ENCODE peak calls at places on chromosomes 7 and 10, in eight cellular contexts. D is HCT116; U is heart right ventricle; Y is cardiac muscle cell; Z is adrenal gland; M is CD4-positive, alpha-beta memory T cell; T is ovary; X is thoracic aorta. O is an unnamed sample.

GRCh38 chr10:129964611-129965417 is 740 bp upstream of the EBF3 start:
- DNase-seq in Z (no peak), D (no peak), T (no peak), M (no peak), X (no peak), Y (no peak), U (no peak), O (peak)

GRCh38 chr10:65941098-65941655 is 984.7 kb upstream of the LRRTM3 start:
- DNase-seq in X (no peak), Y (no peak), Z (no peak), U (no peak), T (no peak), M (no peak), D (no peak), O (no peak)

GRCh38 chr7:55464422-55464821 is 99.3 kb downstream of the LANCL2 start:
- DNase-seq in U (no peak), Z (no peak), M (no peak), D (no peak), Y (no peak), T (no peak), X (no peak), O (no peak)

GRCh38 chr10:125048101-125048864 is 106.4 kb downstream of the ZRANB1 start:
- DNase-seq in M (peak), Z (peak), Y (peak), U (peak), T (peak), X (no peak), D (peak), O (peak)

GRCh38 chr10:49037187-49037586 is 78.1 kb downstream of the VSTM4 start:
- DNase-seq in X (no peak), M (no peak), T (no peak), D (peak), Z (no peak), Y (peak), U (no peak), O (no peak)

GRCh38 chr7:87128883-87129282 is 23.4 kb upstream of the DMTF1 start:
- DNase-seq in X (no peak), U (no peak), D (no peak), T (no peak), Y (no peak), M (no peak), Z (no peak), O (no peak)

GRCh38 chr10:123254287-123254858 is 100.2 kb downstream of the BUB3 start:
- DNase-seq in Y (no peak), Z (no peak), T (no peak), U (no peak), D (no peak), X (no peak), M (no peak), O (no peak)

GRCh38 chr7:34133356-34133982 is 228.1 kb downstream of the BMPER start:
- DNase-seq in M (no peak), T (no peak), Y (peak), Z (no peak), U (no peak), X (no peak), D (no peak), O (no peak)

GRCh38 chr10:128373071-128373749 is 247.0 kb upstream of the MKI67 start:
- DNase-seq in T (no peak), D (no peak), M (no peak), U (no peak), Z (no peak), Y (no peak), X (no peak), O (no peak)

GRCh38 chr7:101216001-101216859 is 1.2 kb downstream of the PLOD3 start:
- DNase-seq in Y (peak), D (no peak), T (no peak), U (no peak), Z (no peak), M (no peak), X (no peak), O (peak)

GRCh38 chr10:43749940-43750552 is 101.4 kb upstream of the ZNF32 start:
- DNase-seq in X (no peak), Z (no peak), D (no peak), M (no peak), U (no peak), T (no peak), Y (peak), O (no peak)

GRCh38 chr10:22505923-22506685 is 160.8 kb downstream of the SPAG6 start:
- DNase-seq in Y (peak), X (no peak), D (no peak), T (no peak), U (no peak), M (peak), Z (no peak), O (no peak)

GRCh38 chr7:155816192-155816508 is 3.9 kb upstream of the SHH start:
- DNase-seq in U (no peak), T (no peak), D (no peak), X (no peak), M (no peak), Z (no peak), Y (no peak), O (no peak)

GRCh38 chr10:11058965-11059364 is 41.3 kb downstream of the CELF2 start:
- DNase-seq in U (no peak), Y (peak), X (no peak), T (no peak), M (no peak), Z (no peak), D (no peak), O (no peak)

GRCh38 chr7:105642264-105642663 is 61.0 kb upstream of the EFCAB10 start:
- DNase-seq in U (no peak), M (no peak), T (no peak), Z (no peak), X (no peak), D (no peak), Y (no peak), O (no peak)

GRCh38 chr7:23619141-23619540 is 22.0 kb downstream of the CCDC126 start:
- DNase-seq in Y (no peak), X (no peak), T (no peak), Z (no peak), D (no peak), U (no peak), M (no peak), O (no peak)

GRCh38 chr10:69496352-69497234 is 45.3 kb downstream of the TSPAN15 start:
- DNase-seq in U (no peak), X (no peak), Z (no peak), D (no peak), T (no peak), M (no peak), Y (no peak), O (no peak)

GRCh38 chr10:99442394-99442793 is 12.0 kb upstream of the GOT1 start:
- DNase-seq in Z (no peak), U (no peak), T (no peak), D (no peak), M (no peak), X (no peak), Y (no peak), O (no peak)

GRCh38 chr7:69002416-69002815 is 595.9 kb upstream of the AUTS2 start:
- DNase-seq in Y (peak), X (no peak), T (no peak), Z (no peak), D (no peak), M (no peak), U (no peak), O (no peak)

GRCh38 chr10:77898323-77899079 is 28.1 kb downstream of the DLG5 start:
- DNase-seq in Z (peak), Y (no peak), T (no peak), X (no peak), D (no peak), U (no peak), M (no peak), O (peak)

GRCh38 chr10:12579954-12580858 is 230.9 kb downstream of the CAMK1D start:
- DNase-seq in T (no peak), M (no peak), X (no peak), Z (no peak), U (no peak), Y (peak), D (no peak), O (no peak)

GRCh38 chr10:8133146-8133545 is 78.7 kb downstream of the GATA3 start:
- DNase-seq in X (no peak), U (no peak), M (no peak), Y (no peak), D (no peak), T (no peak), Z (no peak), O (no peak)

GRCh38 chr10:96470108-96470743 is 43.5 kb downstream of the TLL2 start:
- DNase-seq in D (peak), Z (no peak), X (no peak), T (no peak), Y (peak), M (no peak), U (peak), O (no peak)

GRCh38 chr7:77330169-77330882 is 85.8 kb downstream of the GSAP start:
- DNase-seq in T (no peak), Y (peak), M (no peak), D (no peak), U (peak), Z (no peak), X (no peak), O (no peak)

GRCh38 chr10:21257191-21257590 is 268.3 kb downstream of the SKIDA1 start:
- DNase-seq in Z (no peak), M (no peak), T (no peak), X (no peak), U (no peak), D (no peak), Y (no peak), O (no peak)

GRCh38 chr7:27346531-27347260 is 104.1 kb downstream of the EVX1 start:
- DNase-seq in U (peak), X (no peak), D (peak), Y (peak), M (no peak), T (peak), Z (peak), O (no peak)

GRCh38 chr7:33798671-33799325 is 106.5 kb upstream of the BMPER start:
- DNase-seq in D (no peak), Z (no peak), U (no peak), T (no peak), X (no peak), Y (no peak), M (no peak), O (no peak)

GRCh38 chr10:36345770-36346169 is 703.7 kb upstream of the FZD8 start:
- DNase-seq in D (no peak), X (no peak), U (no peak), T (no peak), M (no peak), Y (peak), Z (no peak), O (no peak)
- H3K27ac ChIP-seq in D (no peak), X (peak), U (no peak), T (no peak), M (no peak), Y (no peak), Z (no peak), O (no peak)

GRCh38 chr10:133405844-133406527 is 12.0 kb downstream of the MTG1 start:
- DNase-seq in M (no peak), D (no peak), T (no peak), Y (peak), X (no peak), U (no peak), Z (no peak), O (no peak)
- H3K27ac ChIP-seq in M (no peak), D (no peak), T (no peak), Y (no peak), X (no peak), U (no peak), Z (no peak), O (no peak)

DNA sequence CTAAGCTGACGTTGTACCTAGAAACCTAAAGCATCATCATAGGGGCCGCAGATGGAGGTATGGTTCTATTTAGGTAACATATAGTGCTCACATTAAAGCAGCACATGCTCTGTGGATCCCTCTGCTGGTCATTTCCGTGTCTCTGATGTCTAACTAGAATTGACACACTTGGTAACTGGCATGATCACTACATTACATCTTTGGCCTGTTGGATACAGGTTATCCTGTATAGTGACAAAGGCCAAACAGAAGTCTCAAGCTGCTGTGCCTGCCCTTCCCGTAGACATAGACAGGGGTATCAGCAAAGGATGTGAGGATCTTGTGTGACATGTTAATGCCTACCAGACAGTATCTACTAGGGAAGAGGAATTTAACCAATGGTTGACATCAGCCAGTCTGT is 51.2 kb downstream of the KIF5B start:
- DNase-seq in T (no peak), X (no peak), D (peak), Z (no peak), M (peak), U (no peak), Y (peak), O (peak)
- H3K27ac ChIP-seq in T (no peak), X (no peak), D (no peak), Z (no peak), M (no peak), U (no peak), Y (peak), O (no peak)

DNA sequence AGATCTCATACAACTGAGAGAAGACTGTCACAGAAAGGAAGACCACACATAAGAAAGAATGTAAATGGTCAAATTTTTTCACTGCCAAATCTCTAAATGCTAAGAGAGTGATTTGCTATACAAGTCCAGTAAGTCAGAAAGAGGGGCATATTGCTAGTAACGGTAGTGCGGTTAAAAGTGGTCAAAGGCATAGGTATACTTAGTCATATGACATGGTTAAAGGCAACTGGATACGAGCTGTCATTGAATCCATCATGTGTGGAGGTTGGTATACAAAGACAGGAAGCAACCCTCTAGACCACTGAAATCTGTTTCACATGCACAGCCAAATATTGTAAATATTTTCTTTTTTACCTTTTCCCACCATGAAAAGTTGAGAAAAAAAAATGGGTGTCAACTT is 4.8 kb downstream of the INHBA start:
- DNase-seq in D (no peak), Z (no peak), M (no peak), U (no peak), T (no peak), Y (no peak), X (no peak), O (no peak)
- H3K27ac ChIP-seq in D (no peak), Z (no peak), M (no peak), U (no peak), T (peak), Y (no peak), X (peak), O (no peak)

GRCh38 chr7:108147031-108147563 is 16.9 kb upstream of the LAMB4 start:
- DNase-seq in M (no peak), Y (no peak), X (no peak), U (no peak), Z (no peak), T (peak), D (no peak), O (no peak)

GRCh38 chr7:108149119-108149518 is 19.0 kb upstream of the LAMB4 start:
- DNase-seq in Y (no peak), D (no peak), T (no peak), Z (no peak), U (no peak), M (no peak), X (no peak), O (no peak)

GRCh38 chr7:108146070-108146842 is 16.1 kb upstream of the LAMB4 start:
- DNase-seq in X (peak), T (peak), D (peak), Z (peak), Y (peak), M (peak), U (peak), O (peak)

GRCh38 chr7:108152198-108152597 is 22.0 kb upstream of the LAMB4 start:
- DNase-seq in X (no peak), Z (no peak), U (no peak), D (no peak), Y (no peak), M (no peak), T (no peak), O (no peak)

DNA sequence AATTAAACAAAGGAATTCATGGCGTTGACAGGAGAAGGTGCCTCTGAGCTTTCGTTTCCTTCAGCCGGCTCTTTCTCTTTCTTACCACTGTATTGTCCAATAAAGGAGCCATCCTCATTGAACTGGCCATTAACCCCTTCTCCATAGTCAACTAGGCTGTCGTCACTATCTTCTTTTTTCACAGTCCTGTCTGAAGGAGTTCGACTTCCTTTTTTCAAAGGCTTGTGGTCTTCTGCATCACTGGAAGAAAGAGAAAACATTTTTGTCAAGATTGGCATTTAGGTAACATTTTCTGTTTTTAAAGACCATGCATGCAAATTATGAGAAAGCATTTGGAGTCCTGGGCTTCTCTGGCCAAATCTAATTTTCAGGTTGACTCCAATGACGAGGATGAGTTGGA is 19.7 kb upstream of the LAMB4 start:
- DNase-seq in Y (no peak), X (no peak), T (no peak), U (no peak), M (no peak), Z (no peak), D (no peak), O (no peak)
- H3K27ac ChIP-seq in Y (no peak), X (no peak), T (no peak), U (no peak), M (no peak), Z (no peak), D (no peak), O (no peak)

DNA sequence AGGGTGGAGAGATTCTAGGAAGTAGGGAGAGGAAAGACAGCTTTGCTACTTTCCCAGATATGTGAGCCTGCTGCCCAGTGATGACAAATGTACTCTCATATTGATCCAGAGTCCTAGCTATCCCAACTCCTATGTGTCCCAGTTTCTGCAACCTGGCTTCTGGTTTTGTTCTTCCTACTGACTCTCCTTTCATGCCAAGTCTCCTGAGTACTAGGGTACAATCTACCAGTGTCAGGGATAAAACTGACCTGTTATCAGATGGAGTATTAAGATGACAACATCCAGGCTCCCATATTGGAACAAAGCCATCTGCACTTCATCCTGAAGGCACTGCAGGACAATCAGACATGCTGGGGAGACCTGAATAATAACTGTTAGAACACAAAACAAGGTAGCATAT is 233.7 kb upstream of the PHYHIPL start:
- DNase-seq in Z (no peak), U (no peak), Y (no peak), X (no peak), D (no peak), T (no peak), M (no peak), O (no peak)
- H3K27ac ChIP-seq in Z (no peak), U (no peak), Y (no peak), X (no peak), D (no peak), T (no peak), M (no peak), O (no peak)

GRCh38 chr10:103714232-103714891 is 141.0 kb downstream of the SH3PXD2A start:
- DNase-seq in U (no peak), X (no peak), T (no peak), Z (no peak), Y (no peak), M (no peak), D (no peak), O (peak)
- H3K27ac ChIP-seq in U (no peak), X (no peak), T (no peak), Z (no peak), Y (peak), M (no peak), D (no peak), O (no peak)

DNA sequence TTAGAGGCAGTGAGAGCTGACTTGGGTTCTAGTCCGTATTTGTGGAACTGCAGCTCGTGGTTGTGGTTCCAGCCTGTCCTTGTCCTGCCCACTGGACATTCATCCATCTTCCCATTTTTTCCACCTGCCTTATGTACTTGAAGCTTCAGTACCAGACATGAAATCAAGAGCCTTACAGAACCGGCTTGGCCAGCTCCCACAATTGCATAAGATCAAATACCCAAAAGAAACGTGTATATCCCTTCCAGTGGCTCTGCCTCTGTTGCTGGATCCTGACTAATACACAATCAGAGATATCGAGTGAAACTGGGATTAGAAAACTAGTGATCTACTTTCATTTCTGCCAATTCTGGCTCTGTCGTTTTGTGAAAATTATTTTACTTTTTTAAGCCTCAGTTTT is 23.8 kb upstream of the LIPA start:
- DNase-seq in D (no peak), Y (peak), T (no peak), X (no peak), Z (no peak), M (no peak), U (no peak), O (no peak)
- H3K27ac ChIP-seq in D (no peak), Y (no peak), T (no peak), X (no peak), Z (peak), M (no peak), U (no peak), O (no peak)

O was measured in pancreas.